ENCODE peak calls at places on chromosomes 7 and 10, in eight cellular contexts. J, E, L, O, Z, G, U and C are unnamed samples.

GRCh38 chr10:78891741-78892140 is 177.0 kb upstream of the ZMIZ1 start:
- DNase-seq in J (no peak), E (no peak), L (no peak), O (no peak), Z (no peak), G (no peak), U (no peak), C (no peak)

GRCh38 chr7:136134503-136134902 is 157.3 kb upstream of the MTPN start:
- DNase-seq in J (no peak), E (peak; percentile 7), L (no peak), O (no peak), Z (no peak), G (no peak), U (peak; percentile 32), C (peak; percentile 19)

GRCh38 chr7:65832281-65832680 is 40.6 kb upstream of the VKORC1L1 start:
- DNase-seq in J (no peak), E (peak; percentile 52), L (no peak), O (no peak), Z (no peak), G (peak; percentile 19), U (peak; percentile 37), C (peak; percentile 50)

GRCh38 chr7:28407643-28408042 is 4.7 kb upstream of the CREB5 start:
- DNase-seq in J (no peak), E (no peak), L (no peak), O (no peak), Z (no peak), G (no peak), U (peak; percentile 44), C (peak; percentile 92)

GRCh38 chr7:45241339-45242109 is 83.9 kb downstream of the RAMP3 start:
- DNase-seq in J (no peak), E (no peak), L (no peak), O (peak; percentile 26), Z (no peak), G (no peak), U (no peak), C (no peak)

GRCh38 chr10:29712108-29712507 is 77.3 kb upstream of the SVIL start:
- DNase-seq in J (no peak), E (peak; percentile 36), L (no peak), O (no peak), Z (peak; percentile 71), G (no peak), U (no peak), C (no peak)

GRCh38 chr10:122128357-122128756 is 139.4 kb downstream of the TACC2 start:
- DNase-seq in J (no peak), E (no peak), L (no peak), O (no peak), Z (no peak), G (peak; percentile 74), U (peak; percentile 67), C (peak; percentile 81)

GRCh38 chr7:29442146-29442545 is 121.5 kb upstream of the PRR15 start:
- DNase-seq in J (peak; percentile 60), E (peak; percentile 92), L (no peak), O (peak; percentile 21), Z (peak; percentile 56), G (no peak), U (peak; percentile 18), C (peak; percentile 27)

GRCh38 chr10:96345250-96345649 is 13.6 kb downstream of the OPALIN start:
- DNase-seq in J (peak; percentile 43), E (no peak), L (no peak), O (no peak), Z (no peak), G (peak; percentile 1), U (no peak), C (no peak)

GRCh38 chr10:11307004-11307403 is 289.3 kb downstream of the CELF2 start:
- DNase-seq in J (no peak), E (no peak), L (no peak), O (no peak), Z (no peak), G (no peak), U (no peak), C (no peak)

GRCh38 chr7:126657137-126657536 is 595.6 kb downstream of the GRM8 start:
- DNase-seq in J (no peak), E (no peak), L (no peak), O (no peak), Z (peak; percentile 11), G (no peak), U (no peak), C (no peak)

GRCh38 chr10:72285972-72286521 is 12.3 kb downstream of the DDIT4 start:
- DNase-seq in J (no peak), E (no peak), L (peak; percentile 92), O (no peak), Z (peak; percentile 37), G (no peak), U (no peak), C (no peak)

GRCh38 chr10:93816123-93816747 is 58.5 kb downstream of the LGI1 start:
- DNase-seq in J (peak; percentile 48), E (peak; percentile 85), L (peak; percentile 76), O (peak; percentile 7), Z (peak; percentile 64), G (peak; percentile 44), U (peak; percentile 45), C (peak; percentile 94)

GRCh38 chr10:73576178-73576889 is 14.8 kb downstream of the USP54 start:
- DNase-seq in J (no peak), E (no peak), L (no peak), O (no peak), Z (no peak), G (peak; percentile 44), U (peak; percentile 83), C (peak; percentile 95)

DNA sequence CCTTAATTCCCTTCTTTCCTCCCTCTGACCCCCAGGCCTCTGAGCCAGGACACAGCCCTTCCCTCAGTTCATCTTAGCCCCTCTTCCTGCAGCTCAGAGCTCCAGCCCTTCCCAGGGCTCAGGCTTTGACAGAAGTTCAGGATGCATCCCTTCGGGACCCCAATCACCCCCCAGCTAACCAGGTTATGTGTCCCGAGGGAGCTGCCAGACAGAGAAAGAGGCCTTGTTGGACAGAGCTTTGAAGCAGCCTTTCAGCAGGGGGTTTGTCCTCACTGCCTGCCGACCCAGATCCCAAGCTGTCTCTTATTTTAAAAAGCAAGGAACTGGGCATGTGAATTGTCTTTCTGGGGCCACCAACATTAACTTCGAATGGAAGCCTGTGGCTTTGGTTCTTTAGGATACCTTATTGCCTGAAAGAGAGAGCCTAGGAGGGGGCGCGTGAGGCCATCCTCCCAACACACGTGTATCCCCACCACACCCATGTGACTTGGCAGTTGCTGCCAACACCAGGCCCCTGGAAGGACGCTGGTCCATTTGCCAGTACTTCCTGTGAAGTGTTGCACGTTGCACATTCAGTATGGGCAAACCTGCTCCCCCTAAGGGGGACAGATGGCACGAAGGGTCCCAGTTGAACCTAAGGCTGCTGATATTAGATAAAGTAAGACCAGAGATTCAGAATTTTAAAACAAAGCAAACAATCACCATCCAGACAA is 859 bp downstream of the CCDC136 start:
- DNase-seq in J (no peak), E (no peak), L (no peak), O (no peak), Z (no peak), G (no peak), U (no peak), C (no peak)
- H3K9ac ChIP-seq in J (peak overlapping the region; percentile 80), E (no peak overlapping the region), L (no peak overlapping the region), O (no peak overlapping the region), Z (peak overlapping the region; percentile 93), G (no peak overlapping the region), U (no peak overlapping the region), C (peak overlapping the region; percentile 60)

DNA sequence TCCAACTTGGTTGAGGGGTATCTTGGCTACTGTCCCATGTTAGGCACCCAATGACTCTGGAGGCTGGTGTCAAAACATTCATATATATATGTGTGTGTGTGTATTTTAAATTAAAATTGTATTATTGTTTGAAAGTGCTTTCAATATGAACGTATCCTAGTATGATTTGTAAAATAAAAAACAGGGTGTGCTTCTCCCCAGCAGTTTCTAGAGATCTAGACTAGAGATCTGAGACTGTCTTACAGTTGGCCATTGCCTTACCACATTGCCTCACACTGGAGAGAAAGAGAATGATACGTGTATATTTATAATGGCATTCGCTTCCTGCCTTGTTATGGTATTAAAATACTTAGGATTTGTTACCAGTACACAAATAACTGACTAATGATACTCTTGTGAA is 1.2 kb downstream of the BAG3 start:
- DNase-seq in J (no peak), E (peak; percentile 29), L (no peak), O (no peak), Z (peak; percentile 70), G (peak; percentile 77), U (peak; percentile 60), C (peak; percentile 87)
- H3K4me3 ChIP-seq in J (peak overlapping the region; percentile 75), E (peak overlapping the region; percentile 83), L (peak overlapping the region; percentile 91), O (peak overlapping the region; percentile 72), Z (peak overlapping the region; percentile 23), G (peak overlapping the region; percentile 93), U (peak overlapping the region; percentile 91), C (peak overlapping the region; percentile 89)

DNA sequence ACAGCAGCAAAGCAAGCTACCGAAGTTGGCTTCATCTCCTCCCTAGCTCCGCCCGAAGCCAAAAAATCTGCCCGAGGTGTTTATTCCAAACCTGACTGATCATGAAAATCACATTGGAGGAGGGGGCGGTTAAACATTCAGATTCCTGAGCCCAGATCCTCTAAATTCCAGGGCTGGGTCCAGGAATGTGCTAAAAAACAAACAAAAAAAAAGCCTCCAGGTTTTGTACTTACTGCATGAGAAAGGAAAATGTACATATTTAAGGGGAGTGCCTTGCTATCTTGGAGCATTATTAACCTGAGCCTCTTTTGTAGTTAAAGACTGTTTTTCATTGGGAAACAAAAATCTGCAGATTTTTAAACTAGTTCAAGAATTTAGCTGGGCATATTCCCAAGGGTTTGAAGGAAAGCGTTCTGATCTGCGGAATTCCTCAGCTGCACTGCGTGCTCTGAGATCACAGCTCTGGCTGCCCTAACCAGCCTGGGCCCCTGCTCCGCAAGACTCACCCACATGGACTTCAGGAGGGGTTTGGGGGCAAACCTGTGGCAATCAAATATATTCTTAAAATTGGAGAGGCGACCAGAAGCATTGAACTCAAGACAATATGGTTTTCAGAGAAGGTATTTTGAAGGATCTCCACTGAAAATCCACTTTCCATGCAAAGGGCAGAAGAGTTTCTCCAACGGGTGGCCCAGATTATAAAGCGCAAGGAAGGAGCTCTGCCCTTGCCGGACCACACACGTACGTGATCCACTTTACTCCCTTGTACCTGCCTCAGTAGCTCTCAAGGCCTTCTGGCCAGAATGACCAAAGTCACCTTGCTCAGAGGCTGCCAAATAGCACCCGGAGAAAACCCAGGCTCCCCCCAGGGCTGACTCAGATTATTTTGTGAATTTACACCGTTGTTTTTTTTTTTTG is 10.0 kb upstream of the TNS3 start:
- DNase-seq in J (peak; percentile 86), E (peak; percentile 33), L (no peak), O (no peak), Z (no peak), G (no peak), U (peak; percentile 87), C (peak; percentile 82)
- H3K9ac ChIP-seq in J (peak overlapping the region; percentile 39), E (no peak overlapping the region), L (no peak overlapping the region), O (no peak overlapping the region), Z (no peak overlapping the region), G (no peak overlapping the region), U (peak overlapping the region; percentile 5), C (peak overlapping the region; percentile 41)

GRCh38 chr7:2631924-2632716 is at the start of gene TTYH3:
- DNase-seq in J (no peak), E (no peak), L (peak; percentile 91), O (no peak), Z (no peak), G (peak; percentile 5), U (no peak), C (no peak)

GRCh38 chr7:2628137-2628482 is 3.7 kb upstream of the TTYH3 start:
- DNase-seq in J (no peak), E (no peak), L (peak; percentile 37), O (no peak), Z (no peak), G (no peak), U (no peak), C (no peak)

GRCh38 chr7:2627258-2628136 is 4.3 kb upstream of the TTYH3 start:
- DNase-seq in J (no peak), E (no peak), L (no peak), O (no peak), Z (no peak), G (no peak), U (no peak), C (no peak)

GRCh38 chr7:2628891-2629290 is 2.9 kb upstream of the TTYH3 start:
- DNase-seq in J (no peak), E (no peak), L (no peak), O (no peak), Z (no peak), G (no peak), U (no peak), C (no peak)

GRCh38 chr7:2629740-2630681 is 1.8 kb upstream of the TTYH3 start:
- DNase-seq in J (no peak), E (no peak), L (peak; percentile 82), O (no peak), Z (no peak), G (no peak), U (no peak), C (no peak)
- H3K4me3 ChIP-seq in J (no peak overlapping the region), E (no peak overlapping the region), L (no peak overlapping the region), O (no peak overlapping the region), Z (no peak overlapping the region), G (no peak overlapping the region), U (no peak overlapping the region), C (no peak overlapping the region)